ENCODE peak calls at places on chromosomes 7 and 10, in eight cellular contexts. One of them, this sample, is unnamed.

GRCh38 chr10:47277352-47278151 is 22.4 kb upstream of the GDF10 start:
- DNase-seq in fibroblast of the aortic adventitia: no peak
- DNase-seq in fibroblast of lung: no peak
- DNase-seq in skeletal muscle cell: no peak
- DNase-seq in adipocyte: no peak
- DNase-seq in suprapubic skin: no peak
- DNase-seq in spleen: no peak
- DNase-seq in BJ: no peak
- DNase-seq in this sample: peak

GRCh38 chr7:106071999-106072714 is 40.0 kb downstream of the SYPL1 start:
- DNase-seq in fibroblast of the aortic adventitia: peak
- DNase-seq in fibroblast of lung: no peak
- DNase-seq in skeletal muscle cell: no peak
- DNase-seq in adipocyte: no peak
- DNase-seq in suprapubic skin: no peak
- DNase-seq in spleen: no peak
- DNase-seq in BJ: no peak
- DNase-seq in this sample: no peak

GRCh38 chr7:142381727-142382409 is 124.0 kb upstream of the PRSS58 start:
- DNase-seq in fibroblast of the aortic adventitia: no peak
- DNase-seq in fibroblast of lung: no peak
- DNase-seq in skeletal muscle cell: no peak
- DNase-seq in adipocyte: no peak
- DNase-seq in suprapubic skin: no peak
- DNase-seq in spleen: no peak
- DNase-seq in BJ: no peak
- DNase-seq in this sample: no peak

GRCh38 chr7:143426479-143427142 is 16.6 kb upstream of the TAS2R60 start:
- DNase-seq in fibroblast of the aortic adventitia: no peak
- DNase-seq in fibroblast of lung: no peak
- DNase-seq in skeletal muscle cell: no peak
- DNase-seq in adipocyte: no peak
- DNase-seq in suprapubic skin: no peak
- DNase-seq in spleen: no peak
- DNase-seq in BJ: no peak
- DNase-seq in this sample: no peak

GRCh38 chr7:157830331-157830730 is 493.5 kb downstream of the DNAJB6 start:
- DNase-seq in fibroblast of the aortic adventitia: no peak
- DNase-seq in fibroblast of lung: no peak
- DNase-seq in skeletal muscle cell: no peak
- DNase-seq in adipocyte: no peak
- DNase-seq in suprapubic skin: no peak
- DNase-seq in spleen: peak
- DNase-seq in BJ: no peak
- DNase-seq in this sample: no peak

GRCh38 chr10:70499829-70500167 is 21.2 kb downstream of the PALD1 start:
- DNase-seq in fibroblast of the aortic adventitia: no peak
- DNase-seq in fibroblast of lung: no peak
- DNase-seq in skeletal muscle cell: no peak
- DNase-seq in adipocyte: no peak
- DNase-seq in suprapubic skin: no peak
- DNase-seq in spleen: no peak
- DNase-seq in BJ: no peak
- DNase-seq in this sample: no peak

GRCh38 chr7:106737202-106737562 is 76.2 kb upstream of the CCDC71L start:
- DNase-seq in fibroblast of the aortic adventitia: peak
- DNase-seq in fibroblast of lung: peak
- DNase-seq in skeletal muscle cell: no peak
- DNase-seq in adipocyte: peak
- DNase-seq in suprapubic skin: no peak
- DNase-seq in spleen: no peak
- DNase-seq in BJ: no peak
- DNase-seq in this sample: no peak

GRCh38 chr10:71280825-71281224 is 38.2 kb upstream of the SLC29A3 start:
- DNase-seq in fibroblast of the aortic adventitia: no peak
- DNase-seq in fibroblast of lung: no peak
- DNase-seq in skeletal muscle cell: no peak
- DNase-seq in adipocyte: no peak
- DNase-seq in suprapubic skin: no peak
- DNase-seq in spleen: no peak
- DNase-seq in BJ: no peak
- DNase-seq in this sample: no peak

GRCh38 chr7:35993113-35993512 is 159.9 kb upstream of the EEPD1 start:
- DNase-seq in fibroblast of the aortic adventitia: no peak
- DNase-seq in fibroblast of lung: no peak
- DNase-seq in skeletal muscle cell: no peak
- DNase-seq in adipocyte: peak
- DNase-seq in suprapubic skin: no peak
- DNase-seq in spleen: no peak
- DNase-seq in BJ: no peak
- DNase-seq in this sample: no peak

GRCh38 chr7:140200102-140200989 is 23.6 kb upstream of the KDM7A start:
- DNase-seq in fibroblast of the aortic adventitia: peak
- DNase-seq in fibroblast of lung: peak
- DNase-seq in skeletal muscle cell: no peak
- DNase-seq in adipocyte: peak
- DNase-seq in suprapubic skin: peak
- DNase-seq in spleen: no peak
- DNase-seq in BJ: no peak
- DNase-seq in this sample: no peak

GRCh38 chr7:31126976-31127375 is 74.9 kb downstream of the ADCYAP1R1 start:
- DNase-seq in fibroblast of the aortic adventitia: peak
- DNase-seq in fibroblast of lung: peak
- DNase-seq in skeletal muscle cell: peak
- DNase-seq in adipocyte: peak
- DNase-seq in suprapubic skin: no peak
- DNase-seq in spleen: no peak
- DNase-seq in BJ: no peak
- DNase-seq in this sample: no peak

GRCh38 chr10:31749981-31750850 is 178.4 kb downstream of the ARHGAP12 start:
- DNase-seq in fibroblast of the aortic adventitia: no peak
- DNase-seq in fibroblast of lung: no peak
- DNase-seq in skeletal muscle cell: peak
- DNase-seq in adipocyte: no peak
- DNase-seq in suprapubic skin: no peak
- DNase-seq in spleen: peak
- DNase-seq in BJ: no peak
- DNase-seq in this sample: no peak

GRCh38 chr10:92691042-92691590 is 1.4 kb downstream of the HHEX start:
- DNase-seq in fibroblast of the aortic adventitia: no peak
- DNase-seq in fibroblast of lung: no peak
- DNase-seq in skeletal muscle cell: no peak
- DNase-seq in adipocyte: no peak
- DNase-seq in suprapubic skin: no peak
- DNase-seq in spleen: peak
- DNase-seq in BJ: no peak
- DNase-seq in this sample: no peak

GRCh38 chr10:28169525-28169924 is 133.3 kb downstream of the MPP7 start:
- DNase-seq in fibroblast of the aortic adventitia: no peak
- DNase-seq in fibroblast of lung: no peak
- DNase-seq in skeletal muscle cell: no peak
- DNase-seq in adipocyte: no peak
- DNase-seq in suprapubic skin: no peak
- DNase-seq in spleen: no peak
- DNase-seq in BJ: no peak
- DNase-seq in this sample: no peak

DNA sequence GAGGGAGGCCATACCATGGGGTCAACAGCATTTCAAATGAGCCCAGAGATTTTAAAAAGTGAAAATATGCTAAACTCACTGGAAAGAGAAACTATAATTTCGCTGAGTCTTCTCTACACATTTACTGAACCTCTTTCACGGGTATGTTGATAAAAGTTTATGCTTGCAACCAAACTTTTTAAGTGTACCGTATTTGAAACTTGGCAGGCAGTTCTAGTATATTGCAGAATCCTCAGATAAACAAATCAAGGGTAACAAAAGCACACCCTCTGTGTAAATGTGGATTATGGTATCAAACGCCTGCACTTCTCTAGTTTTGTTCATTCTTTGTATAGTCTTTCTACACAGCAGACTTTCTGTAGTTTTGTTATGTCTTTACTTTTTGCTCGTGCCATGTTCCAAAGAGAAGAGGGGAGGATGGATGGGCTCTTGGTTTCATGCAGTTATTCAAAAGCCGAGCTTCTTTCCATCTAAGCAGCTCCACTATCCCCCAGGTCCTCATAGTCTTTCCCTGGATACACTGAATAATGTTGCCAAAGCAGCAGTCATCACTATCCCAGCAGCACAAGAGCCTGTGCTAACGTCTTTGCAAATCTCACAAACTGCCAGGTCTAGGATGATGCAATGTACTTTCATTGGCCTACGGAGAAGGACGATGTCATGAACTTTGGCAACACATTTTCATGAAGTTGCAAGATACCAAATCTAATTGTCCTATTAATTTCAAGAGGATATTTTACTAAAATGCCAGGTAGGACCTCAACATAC is 131.2 kb downstream of the MPP7 start:
- DNase-seq in fibroblast of the aortic adventitia: peak
- DNase-seq in fibroblast of lung: peak
- DNase-seq in skeletal muscle cell: peak
- DNase-seq in adipocyte: no peak
- DNase-seq in suprapubic skin: no peak
- DNase-seq in spleen: no peak
- DNase-seq in BJ: no peak
- DNase-seq in this sample: no peak
- H3K4me3 ChIP-seq in fibroblast of the aortic adventitia: no peak
- H3K4me3 ChIP-seq in fibroblast of lung: no peak
- H3K4me3 ChIP-seq in skeletal muscle cell: no peak
- H3K4me3 ChIP-seq in adipocyte: peak
- H3K4me3 ChIP-seq in suprapubic skin: no peak
- H3K4me3 ChIP-seq in spleen: no peak
- H3K4me3 ChIP-seq in BJ: no peak
- H3K4me3 ChIP-seq in this sample: no peak

DNA sequence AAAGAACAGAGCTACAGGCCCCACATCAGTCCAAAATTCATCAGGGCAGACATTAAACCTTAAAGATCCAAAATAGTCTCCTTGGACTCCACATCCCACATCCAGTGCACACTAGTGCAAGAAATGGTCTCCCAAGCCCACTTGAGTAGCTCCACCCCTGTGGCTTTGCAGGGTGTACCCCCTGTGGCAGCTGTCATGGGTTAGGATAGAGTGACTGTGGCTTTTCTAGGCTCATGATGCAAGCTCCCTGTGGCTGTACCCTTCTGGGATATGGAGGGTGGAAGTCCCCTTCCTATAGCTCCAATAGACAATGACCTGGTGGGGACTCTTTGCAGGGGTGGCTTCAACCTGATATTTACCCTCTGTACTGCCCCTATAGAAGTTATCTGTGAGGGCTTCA is 128.8 kb upstream of the DKK1 start:
- DNase-seq in fibroblast of the aortic adventitia: no peak
- DNase-seq in fibroblast of lung: no peak
- DNase-seq in skeletal muscle cell: no peak
- DNase-seq in adipocyte: no peak
- DNase-seq in suprapubic skin: no peak
- DNase-seq in spleen: no peak
- DNase-seq in BJ: no peak
- DNase-seq in this sample: no peak
- H3K4me3 ChIP-seq in fibroblast of the aortic adventitia: no peak
- H3K4me3 ChIP-seq in fibroblast of lung: no peak
- H3K4me3 ChIP-seq in skeletal muscle cell: no peak
- H3K4me3 ChIP-seq in adipocyte: no peak
- H3K4me3 ChIP-seq in suprapubic skin: no peak
- H3K4me3 ChIP-seq in spleen: no peak
- H3K4me3 ChIP-seq in BJ: no peak
- H3K4me3 ChIP-seq in this sample: no peak

DNA sequence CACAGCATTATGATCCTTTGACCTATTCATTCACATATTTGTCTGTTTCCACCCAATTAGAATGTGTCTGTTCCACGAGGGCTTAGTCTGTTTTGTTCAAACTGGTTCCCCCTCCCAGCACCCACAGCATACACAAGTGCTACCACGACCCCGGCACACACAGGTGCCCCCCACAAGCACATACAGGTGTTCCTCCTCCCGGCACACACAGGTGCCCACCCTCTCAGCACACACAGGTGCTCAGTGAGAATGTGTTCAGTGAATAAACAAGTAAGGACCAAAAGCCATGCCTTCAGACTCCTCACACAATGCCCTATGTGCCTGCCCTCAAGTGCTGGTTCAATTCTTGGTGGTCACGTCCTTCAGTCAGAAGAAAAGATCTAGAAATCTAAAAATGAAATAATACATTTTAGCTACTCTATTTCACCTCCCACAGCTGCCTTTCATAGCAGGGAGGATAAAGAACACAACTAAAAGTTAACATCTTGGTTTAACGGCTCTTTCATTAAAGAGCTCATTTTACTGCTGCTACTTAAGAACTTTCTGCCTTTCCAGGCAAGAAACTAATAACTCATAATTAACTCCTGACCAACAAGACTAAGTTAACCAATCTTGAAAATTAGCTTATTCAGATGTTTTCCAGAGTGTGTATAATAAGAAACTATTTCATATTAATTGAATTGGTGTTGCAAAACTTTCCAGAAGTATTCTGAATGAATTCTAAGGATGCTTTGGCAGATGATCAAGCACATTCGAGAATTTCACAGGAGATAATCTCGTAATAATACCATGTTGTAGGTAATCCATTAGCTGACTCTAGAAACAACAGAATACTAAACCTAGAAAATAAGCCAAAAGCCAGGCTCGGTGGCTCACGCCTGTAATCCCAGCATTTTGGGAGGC is 2.3 kb downstream of the DNMBP start:
- DNase-seq in fibroblast of the aortic adventitia: peak
- DNase-seq in fibroblast of lung: peak
- DNase-seq in skeletal muscle cell: no peak
- DNase-seq in adipocyte: peak
- DNase-seq in suprapubic skin: no peak
- DNase-seq in spleen: no peak
- DNase-seq in BJ: no peak
- DNase-seq in this sample: no peak
- H3K4me3 ChIP-seq in fibroblast of the aortic adventitia: peak
- H3K4me3 ChIP-seq in fibroblast of lung: peak
- H3K4me3 ChIP-seq in skeletal muscle cell: peak
- H3K4me3 ChIP-seq in adipocyte: peak
- H3K4me3 ChIP-seq in suprapubic skin: peak
- H3K4me3 ChIP-seq in spleen: no peak
- H3K4me3 ChIP-seq in BJ: peak
- H3K4me3 ChIP-seq in this sample: no peak

DNA sequence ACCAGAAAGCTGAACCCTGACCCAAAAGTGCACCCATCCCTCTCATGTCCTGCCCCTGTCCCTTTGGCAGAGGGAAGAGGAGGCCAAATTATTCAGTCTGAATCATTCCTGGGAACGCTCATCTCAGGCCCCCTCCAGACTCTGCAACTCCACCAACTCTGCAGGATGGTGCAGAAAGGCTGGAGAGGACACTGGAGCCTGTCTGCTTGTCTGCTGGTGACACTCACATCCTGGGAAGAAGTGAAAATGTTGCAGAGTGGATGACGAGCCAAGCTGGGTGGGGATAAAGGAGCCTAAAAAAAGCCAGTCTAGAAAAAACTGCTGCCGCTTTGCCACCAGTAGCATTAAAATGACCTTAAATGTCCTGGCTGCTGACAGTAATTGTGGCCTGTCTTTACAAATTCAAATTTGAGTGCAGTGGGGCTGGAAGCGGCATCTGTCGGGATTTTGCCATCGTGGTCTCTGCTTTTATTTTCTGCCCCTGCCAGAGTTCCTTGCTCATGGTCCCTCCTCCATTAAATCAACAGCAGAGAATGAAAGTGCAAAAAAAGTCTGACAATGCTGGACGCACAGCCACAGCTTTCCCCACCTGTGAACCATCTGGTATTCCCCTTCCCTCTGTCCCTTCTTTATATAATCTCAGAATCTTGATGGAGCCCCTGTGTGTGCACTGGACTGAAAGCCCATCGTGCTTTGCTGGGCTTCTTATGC is 63.9 kb downstream of the STK17A start:
- DNase-seq in fibroblast of the aortic adventitia: peak
- DNase-seq in fibroblast of lung: peak
- DNase-seq in skeletal muscle cell: no peak
- DNase-seq in adipocyte: peak
- DNase-seq in suprapubic skin: no peak
- DNase-seq in spleen: no peak
- DNase-seq in BJ: no peak
- DNase-seq in this sample: no peak
- H3K4me3 ChIP-seq in fibroblast of the aortic adventitia: peak
- H3K4me3 ChIP-seq in fibroblast of lung: peak
- H3K4me3 ChIP-seq in skeletal muscle cell: no peak
- H3K4me3 ChIP-seq in adipocyte: peak
- H3K4me3 ChIP-seq in suprapubic skin: no peak
- H3K4me3 ChIP-seq in spleen: peak
- H3K4me3 ChIP-seq in BJ: peak
- H3K4me3 ChIP-seq in this sample: no peak